ENCODE peak calls at places on chromosomes 3 and 15, in ten cellular contexts. Q is left ventricle myocardium inferior; N is AG09309; E is kidney epithelial cell; U is epithelial cell of esophagus; B is GM23338; C is ovary; G is CD8-positive, alpha-beta memory T cell; F is tibial nerve; Z is right lobe of liver. X is an unnamed sample.

GRCh38 chr15:61032600-61033286 is 196.4 kb downstream of the RORA start:
- DNase-seq in Q (no peak), N (no peak), E (no peak), U (no peak), B (no peak), C (no peak), G (no peak), F (no peak), Z (no peak), X (no peak)

GRCh38 chr15:71575474-71576045 is 234.8 kb upstream of the NR2E3 start:
- DNase-seq in Q (no peak), N (no peak), E (no peak), U (peak; percentile 34), B (peak; percentile 23), C (no peak), G (no peak), F (no peak), Z (no peak), X (no peak)

GRCh38 chr3:116940719-116941118 is 231.1 kb downstream of the TUSC7 start:
- DNase-seq in Q (no peak), N (no peak), E (no peak), U (no peak), B (no peak), C (no peak), G (no peak), F (no peak), Z (no peak), X (no peak)

GRCh38 chr3:192068464-192069254 is 607.7 kb downstream of the PYDC2 start:
- DNase-seq in Q (no peak), N (no peak), E (no peak), U (no peak), B (no peak), C (no peak), G (no peak), F (no peak), Z (no peak), X (no peak)

GRCh38 chr3:117669761-117670160 is 960.2 kb downstream of the TUSC7 start:
- DNase-seq in Q (no peak), N (no peak), E (no peak), U (peak; percentile 8), B (no peak), C (no peak), G (no peak), F (no peak), Z (no peak), X (no peak)

GRCh38 chr15:65414841-65415621 is 7.7 kb downstream of the IGDCC4 start:
- DNase-seq in Q (peak; percentile 49), N (no peak), E (no peak), U (no peak), B (peak; percentile 97), C (peak; percentile 31), G (no peak), F (no peak), Z (no peak), X (no peak)

GRCh38 chr3:55160241-55160877 is 232.5 kb upstream of the LRTM1 start:
- DNase-seq in Q (peak; percentile 23), N (peak; percentile 99), E (peak; percentile 98), U (peak; percentile 1), B (no peak), C (no peak), G (no peak), F (peak; percentile 31), Z (peak; percentile 23), X (no peak)

GRCh38 chr3:194955979-194956696 is 270.5 kb downstream of the FAM43A start:
- DNase-seq in Q (no peak), N (no peak), E (no peak), U (no peak), B (no peak), C (no peak), G (no peak), F (no peak), Z (no peak), X (no peak)

GRCh38 chr3:58325525-58325992 is 7.1 kb upstream of the PXK start:
- DNase-seq in Q (no peak), N (no peak), E (no peak), U (no peak), B (no peak), C (no peak), G (no peak), F (no peak), Z (no peak), X (no peak)

GRCh38 chr3:58322793-58323192 is 9.9 kb upstream of the PXK start:
- DNase-seq in Q (no peak), N (no peak), E (no peak), U (no peak), B (no peak), C (no peak), G (no peak), F (no peak), Z (no peak), X (no peak)

GRCh38 chr3:58324675-58325390 is 7.9 kb upstream of the PXK start:
- DNase-seq in Q (no peak), N (no peak), E (no peak), U (no peak), B (no peak), C (no peak), G (no peak), F (no peak), Z (no peak), X (no peak)

GRCh38 chr3:58323795-58324674 is 8.7 kb upstream of the PXK start:
- DNase-seq in Q (no peak), N (no peak), E (no peak), U (peak; percentile 38), B (no peak), C (no peak), G (no peak), F (no peak), Z (no peak), X (no peak)

DNA sequence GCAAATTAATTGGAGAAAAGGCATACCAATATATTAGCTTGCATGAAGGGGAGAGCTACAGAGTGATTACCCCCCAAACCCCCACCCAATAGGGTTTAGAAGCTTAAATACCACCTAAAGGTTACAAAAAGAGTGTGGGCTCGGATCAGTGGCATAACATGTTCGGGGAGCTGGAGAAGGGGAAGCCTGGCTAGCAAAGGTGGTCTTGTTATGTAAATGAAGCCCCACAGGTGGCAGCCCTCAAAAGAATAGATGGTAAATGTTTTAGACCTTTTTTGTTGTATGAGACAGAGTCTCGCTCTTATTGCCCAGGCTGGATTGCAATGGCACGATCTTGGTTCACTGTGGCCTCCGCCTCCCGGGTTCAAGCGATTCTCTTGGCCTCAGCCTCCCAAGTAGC is 10.9 kb upstream of the PXK start:
- DNase-seq in Q (no peak), N (no peak), E (no peak), U (no peak), B (peak; percentile 84), C (no peak), G (no peak), F (no peak), Z (no peak), X (no peak)
- H3K4me3 ChIP-seq in Q (no peak overlapping the region), N (no peak overlapping the region), E (no peak overlapping the region), U (no peak overlapping the region), B (peak overlapping the region; percentile 36), C (no peak overlapping the region), G (no peak overlapping the region), F (no peak overlapping the region), Z (no peak overlapping the region), X (no peak overlapping the region)

GRCh38 chr3:185559706-185560090 is 7.3 kb upstream of the LIPH start:
- DNase-seq in Q (no peak), N (no peak), E (no peak), U (no peak), B (no peak), C (no peak), G (no peak), F (no peak), Z (no peak), X (no peak)

GRCh38 chr3:185561958-185562357 is 9.6 kb upstream of the LIPH start:
- DNase-seq in Q (no peak), N (no peak), E (no peak), U (no peak), B (peak; percentile 25), C (no peak), G (no peak), F (no peak), Z (no peak), X (no peak)

GRCh38 chr3:185560676-185561075 is 8.3 kb upstream of the LIPH start:
- DNase-seq in Q (no peak), N (no peak), E (no peak), U (no peak), B (peak; percentile 57), C (no peak), G (no peak), F (no peak), Z (no peak), X (no peak)

GRCh38 chr3:185558395-185558794 is 6.0 kb upstream of the LIPH start:
- DNase-seq in Q (no peak), N (no peak), E (no peak), U (peak; percentile 92), B (no peak), C (no peak), G (no peak), F (no peak), Z (peak; percentile 35), X (no peak)

GRCh38 chr3:185561374-185561943 is 9.1 kb upstream of the LIPH start:
- DNase-seq in Q (peak; percentile 29), N (no peak), E (no peak), U (no peak), B (peak; percentile 19), C (no peak), G (no peak), F (no peak), Z (no peak), X (no peak)
- H3K4me3 ChIP-seq in Q (no peak overlapping the region), N (no peak overlapping the region), E (no peak overlapping the region), U (no peak overlapping the region), B (peak overlapping the region; percentile 10), C (no peak overlapping the region), G (no peak overlapping the region), F (no peak overlapping the region), Z (no peak overlapping the region), X (no peak overlapping the region)

DNA sequence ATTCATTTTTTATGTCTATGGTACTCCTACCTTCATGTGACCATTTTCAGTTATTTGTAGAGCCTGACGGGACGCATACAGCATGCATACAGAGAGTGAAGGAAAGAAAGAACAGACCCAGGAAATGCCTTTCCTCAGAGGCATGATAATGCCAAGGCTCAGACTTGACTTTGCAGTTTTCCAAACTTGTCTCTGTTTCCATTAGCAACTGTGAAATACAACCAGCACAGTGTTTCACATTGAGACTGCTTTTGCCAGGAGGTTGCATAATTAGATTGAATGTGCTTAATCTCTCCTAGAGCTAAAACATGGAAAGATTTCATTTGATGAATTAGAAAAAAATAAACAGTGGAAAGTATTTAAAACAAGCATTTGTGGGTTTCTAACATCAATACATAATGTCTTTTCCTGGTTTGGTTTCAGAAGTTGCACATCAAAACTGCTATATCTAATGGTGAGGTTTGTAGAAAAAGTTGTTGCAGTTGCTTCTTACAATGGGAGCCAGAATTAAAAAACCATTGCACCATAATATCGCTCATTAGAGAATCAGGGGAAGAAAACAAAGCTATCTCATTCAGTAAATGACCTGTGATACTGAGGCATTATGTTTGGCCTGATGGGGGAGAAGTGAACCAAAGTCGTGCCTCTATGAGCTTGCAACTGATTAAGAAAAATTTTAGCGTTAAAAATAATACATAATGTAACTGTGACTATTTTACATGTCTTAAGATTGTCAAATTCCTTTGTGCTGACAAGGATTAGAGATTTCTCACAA is 60.4 kb upstream of the ARHGEF26 start:
- DNase-seq in Q (no peak), N (peak; percentile 27), E (no peak), U (peak; percentile 75), B (peak; percentile 59), C (no peak), G (no peak), F (peak; percentile 16), Z (no peak), X (no peak)
- H3K4me3 ChIP-seq in Q (no peak overlapping the region), N (no peak overlapping the region), E (no peak overlapping the region), U (no peak overlapping the region), B (no peak overlapping the region), C (no peak overlapping the region), G (no peak overlapping the region), F (no peak overlapping the region), Z (no peak overlapping the region), X (no peak overlapping the region)

GRCh38 chr3:3165650-3166049 is 13.8 kb downstream of the CRBN start:
- DNase-seq in Q (no peak), N (no peak), E (no peak), U (no peak), B (no peak), C (no peak), G (no peak), F (no peak), Z (no peak), X (no peak)
- H3K4me3 ChIP-seq in Q (no peak overlapping the region), N (no peak overlapping the region), E (no peak overlapping the region), U (no peak overlapping the region), B (no peak overlapping the region), C (no peak overlapping the region), G (no peak overlapping the region), F (no peak overlapping the region), Z (no peak overlapping the region), X (no peak overlapping the region)

X was measured in Jurkat, Clone E6-1.